ENCODE peak calls at places on chromosomes 13 and 19, in six cellular contexts. R, N, M, W, F and J are unnamed samples.

GRCh38 chr13:30158774-30159445 is 148.4 kb downstream of the KATNAL1 start:
- DNase-seq in R (no peak), N (no peak), M (no peak), W (no peak), F (no peak), J (no peak)

GRCh38 chr19:13825489-13826475 is 30.5 kb downstream of the ZSWIM4 start:
- DNase-seq in R (no peak), N (no peak), M (peak; percentile 50), W (no peak), F (peak; percentile 68), J (no peak)

GRCh38 chr19:44602071-44602470 is 11.3 kb upstream of the IGSF23 start:
- DNase-seq in R (no peak), N (no peak), M (no peak), W (no peak), F (no peak), J (peak; percentile 67)

GRCh38 chr13:43764349-43764748 is 22.4 kb downstream of the ENOX1 start:
- DNase-seq in R (no peak), N (no peak), M (no peak), W (no peak), F (no peak), J (no peak)

GRCh38 chr19:46392837-46393236 is 20.5 kb downstream of the CCDC8 start:
- DNase-seq in R (no peak), N (no peak), M (no peak), W (no peak), F (no peak), J (no peak)

GRCh38 chr19:47310323-47310722 is 662 bp downstream of the C5AR1 start:
- DNase-seq in R (no peak), N (no peak), M (no peak), W (no peak), F (no peak), J (no peak)

GRCh38 chr19:7250951-7251350 is 43.3 kb downstream of the INSR start:
- DNase-seq in R (no peak), N (no peak), M (no peak), W (no peak), F (no peak), J (no peak)

GRCh38 chr13:67481445-67481844 is 251.3 kb upstream of the PCDH9 start:
- DNase-seq in R (no peak), N (no peak), M (no peak), W (no peak), F (no peak), J (no peak)

GRCh38 chr19:13976446-13976845 is 24.1 kb downstream of the DCAF15 start:
- DNase-seq in R (peak; percentile 59), N (no peak), M (no peak), W (no peak), F (no peak), J (no peak)

GRCh38 chr13:28753208-28753892 is 34.6 kb upstream of the SLC46A3 start:
- DNase-seq in R (peak; percentile 67), N (no peak), M (no peak), W (no peak), F (no peak), J (peak; percentile 55)

GRCh38 chr13:53201454-53202225 is 173.0 kb downstream of the OLFM4 start:
- DNase-seq in R (no peak), N (peak; percentile 32), M (no peak), W (no peak), F (peak; percentile 69), J (peak; percentile 15)

GRCh38 chr19:18021121-18021755 is 13.3 kb downstream of the ARRDC2 start:
- DNase-seq in R (peak; percentile 93), N (no peak), M (no peak), W (peak; percentile 82), F (peak; percentile 91), J (peak; percentile 78)

GRCh38 chr19:13902993-13903555 is 2.8 kb downstream of the BRME1 start:
- DNase-seq in R (no peak), N (no peak), M (peak; percentile 51), W (no peak), F (no peak), J (no peak)

GRCh38 chr13:24232037-24232436 is 71.5 kb downstream of the SPATA13 start:
- DNase-seq in R (no peak), N (no peak), M (no peak), W (no peak), F (no peak), J (no peak)

GRCh38 chr13:24713022-24713421 is 32.8 kb downstream of the ATP12A start:
- DNase-seq in R (peak; percentile 56), N (no peak), M (no peak), W (no peak), F (no peak), J (no peak)

GRCh38 chr19:41298327-41298964 is 11.5 kb upstream of the CCDC97 start:
- DNase-seq in R (peak; percentile 91), N (no peak), M (no peak), W (peak; percentile 73), F (no peak), J (peak; percentile 78)

GRCh38 chr13:78586706-78587105 is 16.6 kb downstream of the POU4F1 start:
- DNase-seq in R (no peak), N (peak; percentile 61), M (no peak), W (no peak), F (no peak), J (no peak)

GRCh38 chr19:15787611-15788155 is at the start of gene OR10H5:
- DNase-seq in R (no peak), N (no peak), M (no peak), W (no peak), F (no peak), J (no peak)

GRCh38 chr19:5592531-5592930 is 24.8 kb upstream of the TINCR start:
- DNase-seq in R (no peak), N (no peak), M (no peak), W (no peak), F (peak; percentile 13), J (no peak)

GRCh38 chr19:41377977-41378707 is 1.8 kb downstream of the TMEM91 start:
- DNase-seq in R (no peak), N (no peak), M (peak; percentile 57), W (no peak), F (no peak), J (no peak)

GRCh38 chr13:110575322-110576069 is 14.0 kb upstream of the RAB20 start:
- DNase-seq in R (peak; percentile 67), N (no peak), M (no peak), W (no peak), F (peak; percentile 83), J (no peak)

GRCh38 chr13:23621316-23621645 is 51.1 kb downstream of the TNFRSF19 start:
- DNase-seq in R (no peak), N (no peak), M (no peak), W (no peak), F (no peak), J (no peak)

GRCh38 chr13:89541091-89542030 is 1806.1 kb upstream of the MIR17HG start:
- DNase-seq in R (no peak), N (no peak), M (no peak), W (no peak), F (no peak), J (no peak)

GRCh38 chr13:106616729-106617128 is 48.8 kb upstream of the ARGLU1 start:
- DNase-seq in R (no peak), N (no peak), M (no peak), W (no peak), F (no peak), J (no peak)

GRCh38 chr19:11659612-11660011 is 62.3 kb downstream of the ZNF627 start:
- DNase-seq in R (no peak), N (no peak), M (peak; percentile 14), W (no peak), F (no peak), J (no peak)

GRCh38 chr13:24022568-24022967 is 125.3 kb upstream of the C1QTNF9B start:
- DNase-seq in R (no peak), N (no peak), M (no peak), W (no peak), F (no peak), J (no peak)

GRCh38 chr13:46377554-46377953 is 9.5 kb downstream of the RUBCNL start:
- DNase-seq in R (no peak), N (no peak), M (peak; percentile 96), W (no peak), F (no peak), J (no peak)

DNA sequence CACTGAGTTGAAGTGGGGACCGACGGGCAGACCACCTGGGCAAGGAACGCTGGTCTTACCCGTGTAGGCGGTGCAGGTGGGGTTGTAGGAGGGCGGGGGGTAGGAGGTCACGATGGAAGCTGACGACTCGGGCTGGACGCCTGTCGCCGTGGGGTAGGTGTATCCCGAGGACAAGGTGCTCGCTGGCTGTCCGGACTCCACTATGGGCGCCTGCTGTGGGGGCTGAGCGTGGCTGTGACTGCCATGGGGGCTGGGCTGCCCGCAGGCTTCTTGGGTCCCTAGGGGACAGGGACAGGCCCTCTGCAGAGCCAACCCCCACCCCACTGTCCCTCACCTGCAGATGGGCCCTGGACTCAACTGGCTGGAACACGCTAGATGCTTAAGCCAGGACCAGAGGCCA is 37.2 kb downstream of the ZFR2 start:
- DNase-seq in R (no peak), N (no peak), M (no peak), W (no peak), F (no peak), J (no peak)
- H3K36me3 ChIP-seq in R (no peaks in the 10 kb centered on the region), N (no peaks in the 10 kb centered on the region), M (no peaks in the 10 kb centered on the region), W (no peaks in the 10 kb centered on the region), F (no peaks in the 10 kb centered on the region), J (no peaks in the 10 kb centered on the region)

GRCh38 chr13:109155301-109155761 is 525.9 kb downstream of the MYO16 start:
- DNase-seq in R (no peak), N (no peak), M (no peak), W (no peak), F (no peak), J (no peak)
- H3K4me3 ChIP-seq in R (no peak overlapping the region), N (no peak overlapping the region), M (no peak overlapping the region), W (no peak overlapping the region), F (no peak overlapping the region), J (no peak overlapping the region)

GRCh38 chr13:113759525-113760137 is 605 bp downstream of the TMEM255B start:
- DNase-seq in R (no peak), N (peak; percentile 27), M (no peak), W (no peak), F (peak; percentile 81), J (no peak)
- H3K27ac ChIP-seq in R (peak overlapping the region; percentile 79), N (no peak overlapping the region), M (no peak overlapping the region), W (no peak overlapping the region), F (peak overlapping the region; percentile 92), J (peak overlapping the region; percentile 81)

GRCh38 chr13:20981370-20982095 is 79.0 kb upstream of the XPO4 start:
- DNase-seq in R (no peak), N (no peak), M (no peak), W (no peak), F (no peak), J (no peak)

GRCh38 chr13:20983386-20983785 is 78.0 kb downstream of the LATS2 start:
- DNase-seq in R (no peak), N (no peak), M (no peak), W (no peak), F (no peak), J (no peak)

GRCh38 chr13:20977394-20977793 is 74.8 kb upstream of the XPO4 start:
- DNase-seq in R (no peak), N (no peak), M (no peak), W (no peak), F (no peak), J (no peak)

GRCh38 chr13:20980899-20981298 is 78.4 kb upstream of the XPO4 start:
- DNase-seq in R (no peak), N (no peak), M (no peak), W (no peak), F (no peak), J (no peak)

DNA sequence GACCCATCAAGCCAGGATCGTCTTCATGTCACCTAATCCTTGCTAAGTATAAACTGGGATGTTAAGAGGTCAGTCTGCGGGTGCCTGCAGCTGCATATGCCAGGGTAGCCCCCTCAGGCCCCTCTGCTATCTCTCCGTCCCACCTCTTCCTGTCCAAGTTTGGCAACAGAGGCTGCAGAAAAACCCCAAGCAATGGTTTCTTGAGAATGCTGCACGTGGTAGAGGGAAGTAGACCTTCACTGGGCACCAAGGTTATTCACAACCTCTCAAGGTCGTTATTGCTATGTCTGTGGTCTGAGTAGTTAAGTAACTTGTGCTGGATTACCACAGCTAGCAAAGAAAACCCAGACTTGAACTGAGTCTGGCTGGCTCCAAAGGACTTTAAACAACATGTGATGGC is 77.9 kb upstream of the XPO4 start:
- DNase-seq in R (no peak), N (no peak), M (no peak), W (no peak), F (no peak), J (no peak)
- H3K36me3 ChIP-seq in R (peaks cover 95% of the 10 kb centered on the region), N (peaks cover 44% of the 10 kb centered on the region), M (no peaks in the 10 kb centered on the region), W (no peaks in the 10 kb centered on the region), F (peaks cover 41% of the 10 kb centered on the region), J (peaks cover 8% of the 10 kb centered on the region)